ENCODE peak calls at places on chromosomes 12 and 14, in eight cellular contexts. Z, U, X, R, N, S, W and M are unnamed samples.

GRCh38 chr12:18906354-18906753 is 168.4 kb downstream of the CAPZA3 start:
- DNase-seq in Z (no peak), U (no peak), X (no peak), R (no peak), N (no peak), S (no peak), W (no peak), M (no peak)

GRCh38 chr14:67618617-67619063 is 1.1 kb upstream of the ARG2 start:
- DNase-seq in Z (no peak), U (peak), X (no peak), R (peak), N (no peak), S (no peak), W (peak), M (no peak)

GRCh38 chr12:25352078-25352918 is 101.6 kb upstream of the KRAS start:
- DNase-seq in Z (no peak), U (peak), X (no peak), R (no peak), N (no peak), S (no peak), W (no peak), M (no peak)

GRCh38 chr12:99029502-99030271 is 384.6 kb downstream of the APAF1 start:
- DNase-seq in Z (no peak), U (no peak), X (no peak), R (no peak), N (peak), S (no peak), W (no peak), M (no peak)

GRCh38 chr12:42865282-42865681 is 275.7 kb upstream of the PRICKLE1 start:
- DNase-seq in Z (no peak), U (no peak), X (no peak), R (no peak), N (no peak), S (no peak), W (no peak), M (no peak)

GRCh38 chr14:64363265-64363840 is 24.8 kb upstream of the MTHFD1 start:
- DNase-seq in Z (no peak), U (peak), X (no peak), R (no peak), N (no peak), S (no peak), W (no peak), M (no peak)

GRCh38 chr14:96049932-96050331 is 10.8 kb downstream of the C14orf132 start:
- DNase-seq in Z (no peak), U (no peak), X (no peak), R (no peak), N (no peak), S (no peak), W (no peak), M (no peak)

GRCh38 chr12:76113800-76114757 is 29.6 kb upstream of the NAP1L1 start:
- DNase-seq in Z (no peak), U (peak), X (no peak), R (no peak), N (no peak), S (no peak), W (no peak), M (no peak)

GRCh38 chr12:124278389-124279101 is 16.3 kb upstream of the RFLNA start:
- DNase-seq in Z (no peak), U (no peak), X (no peak), R (no peak), N (no peak), S (no peak), W (no peak), M (no peak)

GRCh38 chr12:59850268-59850667 is 254.4 kb downstream of the SLC16A7 start:
- DNase-seq in Z (no peak), U (no peak), X (no peak), R (no peak), N (no peak), S (no peak), W (no peak), M (no peak)

GRCh38 chr12:75444444-75445136 is 36.0 kb upstream of the GLIPR1 start:
- DNase-seq in Z (no peak), U (peak), X (no peak), R (no peak), N (no peak), S (no peak), W (no peak), M (no peak)

GRCh38 chr14:99231181-99231849 is 40.7 kb downstream of the BCL11B start:
- DNase-seq in Z (peak), U (no peak), X (peak), R (no peak), N (no peak), S (no peak), W (no peak), M (peak)

GRCh38 chr14:99231850-99232401 is 40.1 kb downstream of the BCL11B start:
- DNase-seq in Z (no peak), U (no peak), X (peak), R (no peak), N (peak), S (no peak), W (peak), M (peak)

GRCh38 chr14:99229654-99230215 is 42.3 kb downstream of the BCL11B start:
- DNase-seq in Z (peak), U (no peak), X (no peak), R (no peak), N (no peak), S (no peak), W (peak), M (no peak)

GRCh38 chr14:99232406-99233214 is 39.4 kb downstream of the BCL11B start:
- DNase-seq in Z (no peak), U (no peak), X (no peak), R (no peak), N (no peak), S (no peak), W (no peak), M (no peak)

GRCh38 chr14:99230271-99231141 is 41.5 kb downstream of the BCL11B start:
- DNase-seq in Z (peak), U (no peak), X (no peak), R (no peak), N (no peak), S (no peak), W (peak), M (no peak)
- TF ChIP-seq CTCF in Z (no peak), U (no peak), X (no peak), R (peak), N (no peak), S (no peak), W (peak), M (peak)

GRCh38 chr12:116466536-116466935 is 92.6 kb upstream of the MAP1LC3B2 start:
- DNase-seq in Z (no peak), U (peak), X (no peak), R (no peak), N (no peak), S (no peak), W (no peak), M (no peak)
- TF ChIP-seq CTCF in Z (no peak), U (peak), X (no peak), R (no peak), N (no peak), S (no peak), W (no peak), M (no peak)

GRCh38 chr14:22558221-22558913 is 30.7 kb downstream of the DAD1 start:
- DNase-seq in Z (no peak), U (no peak), X (no peak), R (no peak), N (no peak), S (no peak), W (peak), M (no peak)
- TF ChIP-seq CTCF in Z (no peak), U (peak), X (no peak), R (peak), N (no peak), S (no peak), W (peak), M (no peak)

GRCh38 chr14:90239139-90239538 is 17.2 kb upstream of the PSMC1 start:
- DNase-seq in Z (no peak), U (no peak), X (no peak), R (no peak), N (no peak), S (no peak), W (no peak), M (no peak)

DNA sequence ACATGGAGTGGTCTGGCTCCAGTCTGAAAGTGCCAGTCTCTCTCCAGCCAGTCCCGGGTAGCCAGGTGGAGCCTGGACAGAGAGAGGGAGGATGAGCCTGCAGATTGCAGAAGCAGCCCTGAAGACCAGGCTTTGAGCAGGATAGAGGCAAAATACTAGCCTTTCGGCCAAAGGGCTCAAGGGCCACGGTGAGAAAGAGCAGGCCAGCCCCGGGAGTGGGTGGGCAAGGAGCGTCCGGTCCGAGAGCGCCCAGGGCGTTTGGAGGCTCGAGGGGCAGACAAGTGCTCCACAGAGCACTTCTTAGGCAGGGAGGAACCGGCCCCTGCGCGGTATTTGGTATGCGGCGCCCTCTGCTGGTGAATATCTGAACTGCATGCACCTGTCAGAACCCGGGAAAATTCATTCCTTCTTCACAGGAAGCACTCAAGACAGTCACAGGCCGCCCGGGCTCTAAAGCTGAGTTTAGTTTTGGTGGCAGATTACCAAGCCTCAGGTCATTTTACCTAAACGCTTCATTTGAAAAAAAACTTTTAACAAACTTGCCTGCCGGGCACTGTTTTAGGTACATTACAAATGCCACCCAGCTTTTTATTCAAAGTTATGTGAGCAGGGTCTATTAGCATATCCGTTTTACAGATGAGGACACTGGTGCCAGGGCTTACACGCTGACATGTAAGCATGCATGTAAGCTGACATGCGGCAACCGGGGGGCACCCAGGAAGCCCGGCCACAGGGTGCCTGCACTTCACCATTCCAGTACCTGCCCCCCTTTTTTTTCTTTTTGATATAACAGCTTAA is 21.0 kb upstream of the PSMC1 start:
- DNase-seq in Z (peak), U (peak), X (no peak), R (no peak), N (peak), S (peak), W (peak), M (peak)
- TF ChIP-seq CTCF in Z (peak), U (peak), X (no peak), R (peak), N (peak), S (no peak), W (peak), M (peak)

GRCh38 chr12:72236071-72236705 is 36.0 kb upstream of the TRHDE start:
- DNase-seq in Z (no peak), U (peak), X (no peak), R (no peak), N (no peak), S (no peak), W (no peak), M (no peak)
- TF ChIP-seq CTCF in Z (no peak), U (no peak), X (no peak), R (no peak), N (no peak), S (no peak), W (no peak), M (no peak)

GRCh38 chr12:13211191-13211858 is 14.8 kb downstream of the EMP1 start:
- DNase-seq in Z (no peak), U (peak), X (no peak), R (no peak), N (no peak), S (no peak), W (no peak), M (no peak)

GRCh38 chr12:13209279-13210021 is 12.9 kb downstream of the EMP1 start:
- DNase-seq in Z (no peak), U (no peak), X (no peak), R (no peak), N (no peak), S (no peak), W (no peak), M (no peak)

GRCh38 chr12:13210543-13211190 is 14.1 kb downstream of the EMP1 start:
- DNase-seq in Z (no peak), U (no peak), X (no peak), R (no peak), N (no peak), S (no peak), W (no peak), M (no peak)

GRCh38 chr12:13210022-13210539 is 13.6 kb downstream of the EMP1 start:
- DNase-seq in Z (no peak), U (no peak), X (no peak), R (no peak), N (no peak), S (no peak), W (no peak), M (no peak)

DNA sequence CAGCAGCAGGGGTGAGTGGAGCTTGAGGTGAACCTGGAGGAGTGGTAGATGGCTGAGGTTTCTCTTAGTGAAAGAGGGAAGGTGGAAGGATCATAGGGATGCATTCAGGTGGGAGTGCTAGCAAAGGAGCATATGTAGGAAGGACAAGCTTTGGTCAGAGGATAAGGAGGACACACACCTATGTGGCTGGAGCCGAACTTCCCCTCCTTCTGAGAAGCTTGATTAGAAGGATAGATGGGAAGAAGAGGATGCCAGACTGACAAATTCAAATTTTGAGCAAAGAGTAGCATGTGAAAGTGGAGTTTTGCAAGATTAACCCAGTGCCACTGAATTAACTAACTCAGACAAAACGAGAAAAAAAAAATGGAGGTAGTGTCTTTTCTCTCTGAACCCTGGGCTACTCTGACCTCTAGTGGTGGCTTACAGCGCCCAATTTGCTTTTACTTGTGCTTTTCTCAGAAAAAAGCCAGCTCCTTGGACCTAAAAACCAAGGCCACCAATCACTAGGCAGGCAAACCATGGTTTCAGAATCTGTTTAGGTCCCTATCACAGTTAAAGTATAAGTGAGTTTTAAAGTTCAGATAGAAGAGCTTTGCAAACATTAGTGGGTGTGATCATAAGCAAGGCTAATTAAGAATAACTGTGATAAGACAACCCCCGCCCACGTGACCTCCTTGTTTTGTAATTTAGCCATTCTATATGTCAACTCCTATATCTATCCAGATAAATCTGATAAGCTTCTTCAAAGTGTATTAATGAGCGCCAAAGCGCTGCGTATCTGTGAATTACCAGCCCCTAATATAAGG is 15.5 kb downstream of the EMP1 start:
- DNase-seq in Z (no peak), U (peak), X (peak), R (no peak), N (no peak), S (no peak), W (peak), M (no peak)
- TF ChIP-seq CTCF in Z (peak), U (peak), X (peak), R (peak), N (peak), S (no peak), W (peak), M (peak)

DNA sequence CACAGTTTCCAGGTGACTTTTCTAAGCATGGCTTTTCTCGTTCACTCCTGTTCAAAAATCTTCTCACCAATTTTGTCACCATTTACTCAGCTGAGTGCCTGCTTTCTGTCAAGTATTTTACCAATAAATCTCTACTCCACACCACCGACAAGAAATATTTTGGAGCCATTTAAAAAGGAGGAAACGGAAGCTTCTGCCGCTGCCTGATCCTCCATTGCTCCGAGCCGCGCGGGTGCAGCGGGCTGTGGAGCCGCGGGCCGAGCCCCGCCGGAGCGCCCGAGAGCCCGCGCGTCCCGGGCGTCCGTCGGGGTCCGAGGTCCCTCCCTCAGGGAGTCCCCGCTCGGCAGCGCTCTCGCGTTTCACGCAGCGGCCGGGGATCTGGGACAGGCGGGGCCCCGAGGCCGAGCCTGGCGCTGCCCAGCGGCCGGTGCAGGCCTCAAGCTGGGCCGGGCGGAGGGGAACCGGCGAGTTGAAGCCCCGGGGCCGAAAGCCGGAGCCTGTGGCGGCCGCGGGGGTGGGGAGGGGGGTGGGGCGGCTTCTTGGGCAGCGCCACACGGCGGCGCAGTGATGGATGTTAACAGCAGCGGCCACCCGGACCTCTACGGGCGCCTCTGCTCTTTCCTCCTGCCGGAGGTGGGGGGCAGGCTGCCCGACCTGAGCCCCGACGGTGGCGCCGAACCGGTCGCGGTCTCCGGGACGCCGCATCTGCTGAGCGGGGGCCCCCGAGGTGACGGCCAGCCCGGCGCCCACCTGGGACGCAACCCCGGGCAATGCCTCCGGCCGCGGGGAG is 1.1 kb upstream of the HEBP1 start:
- DNase-seq in Z (peak), U (peak), X (peak), R (no peak), N (peak), S (no peak), W (peak), M (peak)
- TF ChIP-seq CTCF in Z (no peak), U (peak), X (peak), R (peak), N (no peak), S (no peak), W (no peak), M (no peak)